ENCODE peak calls at places on chromosomes 3 and 15, in nine cellular contexts. V, L, F, P, S, K, W, R and A are unnamed samples.

GRCh38 chr3:81823882-81824395 is 62.5 kb upstream of the GBE1 start:
- DNase-seq in K (no peak), F (peak), S (no peak), V (no peak), P (no peak), L (no peak), R (no peak), W (no peak), A (no peak)

GRCh38 chr3:60086811-60087210 is 1037.0 kb upstream of the CFAP20DC start:
- DNase-seq in S (no peak), L (no peak), K (no peak), F (no peak), P (peak), V (no peak), W (peak), R (no peak), A (no peak)

GRCh38 chr3:147373301-147373700 is 33.0 kb downstream of the ZIC4 start:
- DNase-seq in K (no peak), W (no peak), L (no peak), S (no peak), P (no peak), R (no peak), F (no peak), V (no peak), A (no peak)

GRCh38 chr15:29110176-29110575 is 159.4 kb downstream of the NSMCE3 start:
- DNase-seq in K (no peak), R (no peak), W (no peak), P (no peak), L (no peak), V (no peak), F (no peak), S (no peak), A (no peak)

GRCh38 chr3:194824100-194824499 is 138.4 kb downstream of the FAM43A start:
- DNase-seq in P (no peak), R (no peak), W (peak), L (no peak), S (no peak), K (no peak), V (no peak), F (no peak), A (no peak)

GRCh38 chr15:63909819-63910437 is 76.2 kb upstream of the HERC1 start:
- DNase-seq in F (peak), P (peak), K (no peak), R (peak), W (no peak), L (no peak), S (no peak), V (peak), A (peak)

GRCh38 chr15:77387355-77388105 is 32.4 kb downstream of the PEAK1 start:
- DNase-seq in R (no peak), K (no peak), W (no peak), F (peak), P (no peak), L (no peak), S (no peak), V (no peak), A (no peak)

GRCh38 chr15:37102315-37103021 is 2.1 kb upstream of the MEIS2 start:
- DNase-seq in K (peak), F (peak), P (no peak), W (peak), S (peak), R (no peak), V (no peak), L (no peak), A (no peak)

GRCh38 chr3:73010158-73010557 is 13.5 kb downstream of the PPP4R2 start:
- DNase-seq in V (no peak), K (no peak), R (no peak), F (no peak), S (no peak), L (no peak), P (no peak), W (no peak), A (no peak)

GRCh38 chr3:136728918-136729317 is 23.3 kb downstream of the STAG1 start:
- DNase-seq in F (peak), S (no peak), L (no peak), K (no peak), P (peak), V (peak), W (no peak), R (peak), A (no peak)

GRCh38 chr3:168036654-168037419 is 58.9 kb downstream of the GOLIM4 start:
- DNase-seq in K (no peak), V (no peak), P (no peak), W (no peak), S (no peak), R (no peak), F (no peak), L (no peak), A (no peak)

GRCh38 chr3:10546887-10547286 is 41.5 kb upstream of the ATP2B2 start:
- DNase-seq in V (no peak), R (no peak), L (no peak), K (no peak), S (no peak), W (no peak), P (no peak), F (no peak), A (no peak)

GRCh38 chr3:195882002-195882441 is 26.3 kb downstream of the TNK2 start:
- DNase-seq in S (no peak), P (no peak), V (no peak), F (no peak), W (no peak), K (peak), R (no peak), L (no peak), A (no peak)

GRCh38 chr3:195883160-195883559 is 25.2 kb downstream of the TNK2 start:
- DNase-seq in V (no peak), K (peak), S (no peak), P (no peak), W (no peak), F (no peak), L (no peak), R (no peak), A (no peak)

GRCh38 chr3:195880037-195880431 is 28.3 kb downstream of the TNK2 start:
- DNase-seq in K (peak), L (no peak), F (no peak), W (no peak), P (no peak), R (no peak), S (no peak), V (no peak), A (no peak)

GRCh38 chr3:195879416-195880036 is 28.8 kb downstream of the TNK2 start:
- DNase-seq in P (no peak), V (no peak), W (no peak), S (no peak), R (no peak), K (no peak), F (no peak), L (no peak), A (no peak)

GRCh38 chr3:195881276-195881988 is 26.9 kb downstream of the TNK2 start:
- DNase-seq in V (no peak), P (no peak), K (peak), W (no peak), F (no peak), L (no peak), R (no peak), S (no peak), A (no peak)
- TF ChIP-seq CTCF in V (no peak), P (no peak), K (no peak), W (no peak), F (no peak), L (no peak), R (no peak), S (no peak), A (no peak)

GRCh38 chr3:184248454-184249411 is at the start of gene ALG3:
- DNase-seq in R (peak), W (peak), P (peak), K (peak), V (peak), S (peak), L (peak), F (peak), A (peak)

GRCh38 chr3:184250167-184250828 is 826 bp downstream of the EEF1AKMT4 start:
- DNase-seq in V (peak), L (peak), S (peak), P (peak), R (peak), F (peak), W (peak), K (peak), A (peak)

GRCh38 chr3:184255291-184256039 is 5.9 kb downstream of the CAMK2N2 start:
- DNase-seq in L (no peak), R (no peak), V (no peak), K (no peak), P (no peak), W (peak), S (no peak), F (no peak), A (no peak)

GRCh38 chr3:184249412-184250166 is at the start of gene EEF1AKMT4:
- DNase-seq in K (peak), R (peak), V (peak), L (peak), S (peak), P (peak), W (peak), F (peak), A (peak)
- TF ChIP-seq CTCF in K (peak), R (no peak), V (peak), L (peak), S (peak), P (peak), W (peak), F (peak), A (peak)

GRCh38 chr3:156135921-156136655 is 15.7 kb downstream of the KCNAB1 start:
- DNase-seq in L (no peak), W (no peak), R (no peak), V (no peak), K (no peak), P (no peak), S (no peak), F (no peak), A (no peak)
- TF ChIP-seq CTCF in L (no peak), W (peak), R (no peak), V (peak), K (no peak), P (peak), S (no peak), F (peak), A (no peak)

GRCh38 chr3:13826672-13827071 is 53.2 kb downstream of the WNT7A start:
- DNase-seq in R (no peak), S (no peak), K (no peak), F (no peak), V (no peak), L (no peak), P (no peak), W (peak), A (no peak)
- TF ChIP-seq CTCF in R (no peak), S (no peak), K (no peak), F (no peak), V (no peak), L (no peak), P (no peak), W (peak), A (no peak)